ENCODE peak calls at places on chromosomes 5 and 9, in five cellular contexts. One of them, this sample, is unnamed.
A peak's percentile ranks its signal among the peaks of the same experiment; 100 is the strongest.

GRCh38 chr5:58887721-58888409 is 305.0 kb downstream of the RAB3C start:
- DNase-seq in H1: no peak
- DNase-seq in GM12878: no peak
- DNase-seq in K562: no peak
- DNase-seq in HepG2: no peak
- DNase-seq in this sample: no peak

GRCh38 chr5:126527892-126528291 is 67.1 kb downstream of the ALDH7A1 start:
- DNase-seq in H1: no peak
- DNase-seq in GM12878: no peak
- DNase-seq in K562: no peak
- DNase-seq in HepG2: no peak
- DNase-seq in this sample: no peak

GRCh38 chr9:114694146-114694545 is 12.2 kb upstream of the TEX48 start:
- DNase-seq in H1: no peak
- DNase-seq in GM12878: no peak
- DNase-seq in K562: no peak
- DNase-seq in HepG2: no peak
- DNase-seq in this sample: no peak

GRCh38 chr9:136048560-136049411 is 46.3 kb downstream of the NACC2 start:
- DNase-seq in H1: no peak
- DNase-seq in GM12878: no peak
- DNase-seq in K562: no peak
- DNase-seq in HepG2: no peak
- DNase-seq in this sample: no peak

GRCh38 chr5:24786108-24786507 is 141.3 kb upstream of the CDH10 start:
- DNase-seq in H1: no peak
- DNase-seq in GM12878: no peak
- DNase-seq in K562: no peak
- DNase-seq in HepG2: no peak
- DNase-seq in this sample: peak; percentile 11

GRCh38 chr5:175282611-175283225 is 161.3 kb downstream of the DRD1 start:
- DNase-seq in H1: no peak
- DNase-seq in GM12878: no peak
- DNase-seq in K562: no peak
- DNase-seq in HepG2: no peak
- DNase-seq in this sample: no peak

GRCh38 chr5:135196483-135196882 is 162.5 kb upstream of the PITX1 start:
- DNase-seq in H1: no peak
- DNase-seq in GM12878: no peak
- DNase-seq in K562: no peak
- DNase-seq in HepG2: no peak
- DNase-seq in this sample: no peak

GRCh38 chr9:123985869-123986268 is 25.7 kb upstream of the LHX2 start:
- DNase-seq in H1: no peak
- DNase-seq in GM12878: no peak
- DNase-seq in K562: no peak
- DNase-seq in HepG2: no peak
- DNase-seq in this sample: no peak

GRCh38 chr9:34123682-34124081 is 2.8 kb downstream of the DCAF12 start:
- DNase-seq in H1: no peak
- DNase-seq in GM12878: peak; percentile 52
- DNase-seq in K562: no peak
- DNase-seq in HepG2: no peak
- DNase-seq in this sample: no peak

GRCh38 chr9:33719581-33720374 is 75.6 kb upstream of the PRSS3 start:
- DNase-seq in H1: no peak
- DNase-seq in GM12878: no peak
- DNase-seq in K562: peak; percentile 51
- DNase-seq in HepG2: peak; percentile 16
- DNase-seq in this sample: peak; percentile 79

GRCh38 chr5:135212361-135213033 is 178.5 kb upstream of the PITX1 start:
- DNase-seq in H1: no peak
- DNase-seq in GM12878: no peak
- DNase-seq in K562: no peak
- DNase-seq in HepG2: no peak
- DNase-seq in this sample: no peak

GRCh38 chr9:114662081-114662989 is 4.7 kb upstream of the TEX53 start:
- DNase-seq in H1: no peak
- DNase-seq in GM12878: no peak
- DNase-seq in K562: peak; percentile 81
- DNase-seq in HepG2: peak; percentile 22
- DNase-seq in this sample: peak; percentile 89

GRCh38 chr5:1826235-1826980 is 25.2 kb downstream of the NDUFS6 start:
- DNase-seq in H1: no peak
- DNase-seq in GM12878: no peak
- DNase-seq in K562: no peak
- DNase-seq in HepG2: no peak
- DNase-seq in this sample: no peak

GRCh38 chr9:71796368-71796767 is 28.1 kb upstream of the CEMIP2 start:
- DNase-seq in H1: no peak
- DNase-seq in GM12878: peak; percentile 31
- DNase-seq in K562: no peak
- DNase-seq in HepG2: no peak
- DNase-seq in this sample: no peak

GRCh38 chr5:167716376-167716775 is 575.1 kb upstream of the WWC1 start:
- DNase-seq in H1: no peak
- DNase-seq in GM12878: no peak
- DNase-seq in K562: no peak
- DNase-seq in HepG2: no peak
- DNase-seq in this sample: no peak

GRCh38 chr5:102649731-102650130 is 105.4 kb upstream of the PAM start:
- DNase-seq in H1: no peak
- DNase-seq in GM12878: no peak
- DNase-seq in K562: no peak
- DNase-seq in HepG2: no peak
- DNase-seq in this sample: no peak

GRCh38 chr9:133171161-133171955 is 7.6 kb upstream of the GBGT1 start:
- DNase-seq in H1: no peak
- DNase-seq in GM12878: no peak
- DNase-seq in K562: no peak
- DNase-seq in HepG2: no peak
- DNase-seq in this sample: no peak
- TF ChIP-seq CREB1 in H1: no peak
- TF ChIP-seq CREB1 in GM12878: no peak
- TF ChIP-seq CREB1 in K562: no peak
- TF ChIP-seq CREB1 in HepG2: no peak
- TF ChIP-seq CREB1 in this sample: no peak

GRCh38 chr5:122788996-122789395 is 14.1 kb downstream of the SNX2 start:
- DNase-seq in H1: no peak
- DNase-seq in GM12878: no peak
- DNase-seq in K562: no peak
- DNase-seq in HepG2: no peak
- DNase-seq in this sample: no peak

GRCh38 chr5:122789461-122790171 is 14.7 kb downstream of the SNX2 start:
- DNase-seq in H1: no peak
- DNase-seq in GM12878: no peak
- DNase-seq in K562: no peak
- DNase-seq in HepG2: no peak
- DNase-seq in this sample: peak; percentile 4

GRCh38 chr5:122785294-122785693 is 10.4 kb downstream of the SNX2 start:
- DNase-seq in H1: no peak
- DNase-seq in GM12878: no peak
- DNase-seq in K562: no peak
- DNase-seq in HepG2: no peak
- DNase-seq in this sample: no peak

GRCh38 chr5:122790354-122791123 is 15.7 kb downstream of the SNX2 start:
- DNase-seq in H1: no peak
- DNase-seq in GM12878: no peak
- DNase-seq in K562: no peak
- DNase-seq in HepG2: no peak
- DNase-seq in this sample: no peak

GRCh38 chr5:122788371-122788770 is 13.5 kb downstream of the SNX2 start:
- DNase-seq in H1: no peak
- DNase-seq in GM12878: no peak
- DNase-seq in K562: no peak
- DNase-seq in HepG2: no peak
- DNase-seq in this sample: no peak
- H3K79me2 ChIP-seq in H1: peaks cover 78% of the 10 kb centered on the region
- H3K79me2 ChIP-seq in GM12878: peaks cover 58% of the 10 kb centered on the region
- H3K79me2 ChIP-seq in K562: peaks cover 78% of the 10 kb centered on the region
- H3K79me2 ChIP-seq in HepG2: peaks cover 71% of the 10 kb centered on the region
- H3K79me2 ChIP-seq in this sample: peaks cover 97% of the 10 kb centered on the region

GRCh38 chr5:10553476-10553875 is 10.4 kb upstream of the ANKRD33B start:
- DNase-seq in H1: no peak
- DNase-seq in GM12878: no peak
- DNase-seq in K562: peak; percentile 3
- DNase-seq in HepG2: no peak
- DNase-seq in this sample: no peak

GRCh38 chr5:10550222-10550995 is 13.5 kb upstream of the ANKRD33B start:
- DNase-seq in H1: no peak
- DNase-seq in GM12878: no peak
- DNase-seq in K562: no peak
- DNase-seq in HepG2: no peak
- DNase-seq in this sample: no peak

GRCh38 chr5:10555134-10555733 is 8.6 kb upstream of the ANKRD33B start:
- DNase-seq in H1: no peak
- DNase-seq in GM12878: no peak
- DNase-seq in K562: peak; percentile 7
- DNase-seq in HepG2: no peak
- DNase-seq in this sample: no peak

GRCh38 chr5:10548418-10549122 is 15.3 kb upstream of the ANKRD33B start:
- DNase-seq in H1: no peak
- DNase-seq in GM12878: no peak
- DNase-seq in K562: no peak
- DNase-seq in HepG2: no peak
- DNase-seq in this sample: no peak

DNA sequence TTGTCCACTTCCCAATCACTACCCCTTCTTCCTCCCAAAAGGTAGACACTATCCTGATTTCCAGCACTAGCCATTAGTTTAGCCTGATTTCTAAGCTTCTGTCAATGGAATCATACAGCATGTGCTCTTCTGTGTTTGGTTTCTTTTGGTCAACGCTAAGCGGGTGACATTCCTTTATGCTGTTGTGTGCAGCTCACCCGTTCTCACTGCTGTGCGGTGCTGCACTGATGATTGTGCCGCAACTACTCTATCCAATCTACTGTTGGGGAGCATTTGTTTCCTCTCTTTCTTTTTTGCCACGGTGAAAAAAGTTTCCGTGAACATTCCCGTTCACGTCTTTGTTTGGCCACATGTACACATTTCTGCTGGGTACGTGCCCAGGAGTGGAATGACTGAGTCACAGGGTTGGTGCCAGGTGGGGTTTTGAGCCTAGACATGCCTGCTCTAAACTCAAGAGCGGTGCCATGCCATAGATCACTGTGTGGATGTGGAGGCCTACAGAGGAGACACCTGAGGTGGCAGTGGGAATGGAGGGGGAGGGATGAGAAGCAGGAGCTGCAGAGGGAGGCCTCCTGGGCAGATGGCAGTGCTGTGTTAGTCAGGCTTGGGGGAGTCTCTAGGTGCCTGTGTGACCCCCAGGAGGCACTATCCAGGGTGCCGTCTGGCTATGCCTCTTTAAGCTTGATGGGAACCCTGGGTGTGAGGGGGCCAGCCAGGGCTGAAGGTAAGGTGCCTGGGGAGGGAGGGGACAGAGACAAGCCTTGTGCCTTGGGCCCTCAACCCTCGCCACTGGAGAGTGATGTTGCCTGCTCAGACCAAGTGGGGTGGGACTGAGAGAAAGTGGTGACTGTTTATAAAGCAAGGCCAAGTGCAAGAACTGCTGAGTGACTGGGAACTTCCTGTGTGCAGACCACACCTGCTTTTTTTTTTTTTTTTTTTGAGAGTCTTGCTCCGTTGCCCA is 11.4 kb upstream of the ANKRD33B start:
- DNase-seq in H1: no peak
- DNase-seq in GM12878: no peak
- DNase-seq in K562: peak; percentile 5
- DNase-seq in HepG2: no peak
- DNase-seq in this sample: no peak
- H2AFZ ChIP-seq in H1: no peak overlapping the region
- H2AFZ ChIP-seq in GM12878: peak overlapping the region; percentile 48
- H2AFZ ChIP-seq in K562: no peak overlapping the region
- H2AFZ ChIP-seq in HepG2: no peak overlapping the region
- H2AFZ ChIP-seq in this sample: peak overlapping the region; percentile 66

GRCh38 chr5:133051117-133051546 is 681 bp upstream of the HSPA4 start:
- DNase-seq in H1: no peak
- DNase-seq in GM12878: no peak
- DNase-seq in K562: no peak
- DNase-seq in HepG2: no peak
- DNase-seq in this sample: no peak

GRCh38 chr5:133053463-133053862 is 1.6 kb downstream of the HSPA4 start:
- DNase-seq in H1: no peak
- DNase-seq in GM12878: no peak
- DNase-seq in K562: no peak
- DNase-seq in HepG2: no peak
- DNase-seq in this sample: no peak

GRCh38 chr5:133051547-133052316 is at the start of gene HSPA4:
- DNase-seq in H1: peak; percentile 92
- DNase-seq in GM12878: peak; percentile 95
- DNase-seq in K562: peak; percentile 96
- DNase-seq in HepG2: peak; percentile 97
- DNase-seq in this sample: peak; percentile 99

GRCh38 chr5:133050500-133050899 is 1.3 kb upstream of the HSPA4 start:
- DNase-seq in H1: no peak
- DNase-seq in GM12878: no peak
- DNase-seq in K562: no peak
- DNase-seq in HepG2: no peak
- DNase-seq in this sample: peak; percentile 89

DNA sequence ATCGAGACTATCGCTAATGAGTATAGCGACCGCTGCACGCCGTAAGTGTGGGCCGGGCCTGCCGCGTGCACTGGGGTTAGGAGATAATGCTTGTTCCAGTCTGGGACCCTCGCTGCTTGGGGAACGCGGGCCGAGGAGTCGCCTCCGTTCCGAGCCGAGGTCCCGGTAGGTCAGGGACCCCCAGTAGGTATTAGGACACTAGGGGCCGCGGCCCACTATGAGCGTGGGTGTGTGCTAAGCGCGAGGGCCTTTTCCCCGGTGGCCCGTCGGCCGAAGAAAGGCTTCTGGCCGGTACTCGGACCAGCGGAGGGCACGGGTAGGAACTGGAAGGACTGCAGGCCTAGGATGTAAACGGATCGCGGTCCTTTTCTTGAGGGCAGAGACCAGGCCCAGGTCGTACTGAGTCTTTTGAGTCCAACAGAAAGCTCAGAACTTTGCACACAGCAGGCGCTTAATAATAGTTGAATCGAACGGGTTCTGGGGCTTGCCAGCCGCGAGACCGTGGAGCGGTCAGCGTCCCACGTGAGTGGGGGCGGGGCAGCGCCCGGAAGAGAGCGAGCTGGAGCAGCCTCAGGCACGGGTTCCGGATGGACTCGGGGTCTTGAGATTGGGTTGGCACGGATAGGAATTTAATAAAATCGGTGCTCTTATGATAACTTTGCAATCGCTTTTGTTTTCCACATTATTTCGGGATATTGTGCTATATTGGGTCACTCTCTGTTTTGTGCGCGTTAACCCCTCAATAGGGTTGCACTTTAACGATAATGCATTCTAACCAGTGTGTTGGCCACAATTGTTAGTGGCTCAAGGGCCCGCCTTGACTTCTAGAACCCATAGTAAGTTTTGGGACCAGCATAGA is 733 bp downstream of the HSPA4 start:
- DNase-seq in H1: no peak
- DNase-seq in GM12878: no peak
- DNase-seq in K562: peak; percentile 76
- DNase-seq in HepG2: no peak
- DNase-seq in this sample: peak; percentile 69
- TF ChIP-seq CREB1 in H1: no peak
- TF ChIP-seq CREB1 in GM12878: no peak
- TF ChIP-seq CREB1 in K562: no peak
- TF ChIP-seq CREB1 in HepG2: no peak
- TF ChIP-seq CREB1 in this sample: no peak

This sample was measured in GM23338.